ENCODE peak calls at places on chromosomes 2 and 18, in six cellular contexts. X is RWPE2, Z is sigmoid colon, S is neural progenitor cell, I is aorta, H is stomach. Y is an unnamed sample.

GRCh38 chr2:72145658-72146329 is 1.9 kb downstream of the CYP26B1 start:
- DNase-seq in H (no peak), X (no peak), I (peak; percentile 57), S (no peak), Z (peak; percentile 57), Y (no peak)

GRCh38 chr18:62182220-62182619 is 4.6 kb downstream of the PIGN start:
- DNase-seq in Z (no peak), X (no peak), H (no peak), S (no peak), I (no peak), Y (no peak)

GRCh38 chr2:36459725-36460137 is 104.2 kb downstream of the CRIM1 start:
- DNase-seq in I (no peak), X (no peak), S (peak; percentile 69), Z (no peak), H (peak; percentile 31), Y (no peak)

GRCh38 chr2:9212010-9212638 is 5.5 kb downstream of the ASAP2 start:
- DNase-seq in X (no peak), Z (no peak), S (no peak), H (peak; percentile 76), I (no peak), Y (no peak)

GRCh38 chr18:30597202-30597601 is 445.3 kb downstream of the DSC3 start:
- DNase-seq in H (no peak), X (no peak), S (no peak), Z (no peak), I (no peak), Y (no peak)

GRCh38 chr2:3594493-3595281 is at the start of gene COLEC11:
- DNase-seq in Z (no peak), S (peak; percentile 70), X (no peak), I (peak; percentile 79), H (no peak), Y (no peak)

GRCh38 chr2:107717666-107718065 is 109.0 kb upstream of the RGPD4 start:
- DNase-seq in X (no peak), H (no peak), S (peak; percentile 59), Z (no peak), I (no peak), Y (no peak)

GRCh38 chr2:105865222-105865913 is 120.7 kb downstream of the NCK2 start:
- DNase-seq in X (no peak), I (no peak), H (no peak), Z (no peak), S (no peak), Y (no peak)

GRCh38 chr2:172806426-172807008 is 70.9 kb downstream of the RAPGEF4 start:
- DNase-seq in Z (no peak), H (no peak), S (peak; percentile 54), X (no peak), I (no peak), Y (no peak)

GRCh38 chr18:59540819-59541218 is 156.4 kb downstream of the CCBE1 start:
- DNase-seq in H (no peak), X (no peak), Z (no peak), S (no peak), I (no peak), Y (no peak)

GRCh38 chr18:59540356-59540755 is 156.9 kb downstream of the CCBE1 start:
- DNase-seq in Z (no peak), H (no peak), I (no peak), X (no peak), S (no peak), Y (no peak)

GRCh38 chr18:59539108-59539507 is 158.1 kb downstream of the CCBE1 start:
- DNase-seq in Z (no peak), I (no peak), H (no peak), X (no peak), S (no peak), Y (no peak)

GRCh38 chr18:59537581-59537980 is 159.6 kb downstream of the CCBE1 start:
- DNase-seq in S (no peak), I (no peak), Z (no peak), X (no peak), H (no peak), Y (no peak)

GRCh38 chr18:59536181-59536580 is 161.0 kb downstream of the CCBE1 start:
- DNase-seq in I (no peak), Z (no peak), H (no peak), X (no peak), S (no peak), Y (no peak)
- H3K4me3 ChIP-seq in I (no peak overlapping the region), Z (no peak overlapping the region), H (no peak overlapping the region), X (no peak overlapping the region), S (no peak overlapping the region), Y (no peak overlapping the region)

GRCh38 chr2:178072000-178072382 is 586 bp downstream of the PDE11A start:
- DNase-seq in H (no peak), I (no peak), X (no peak), Z (no peak), S (no peak), Y (no peak)
- H3K4me3 ChIP-seq in H (no peak overlapping the region), I (no peak overlapping the region), X (no peak overlapping the region), Z (peak overlapping the region; percentile 46), S (peak overlapping the region; percentile 52), Y (peak overlapping the region; percentile 36)

GRCh38 chr2:112480540-112481049 is 1.4 kb upstream of the TTL start:
- DNase-seq in H (no peak), X (no peak), Z (no peak), I (no peak), S (peak; percentile 22), Y (no peak)
- H3K4me3 ChIP-seq in H (peak overlapping the region; percentile 87), X (peak overlapping the region; percentile 89), Z (peak overlapping the region; percentile 71), I (no peak overlapping the region), S (peak overlapping the region; percentile 77), Y (peak overlapping the region; percentile 92)

GRCh38 chr2:150530168-150530567 is 42.7 kb upstream of the RND3 start:
- DNase-seq in Z (no peak), X (no peak), S (no peak), I (no peak), H (no peak), Y (no peak)

GRCh38 chr2:150528861-150529801 is 41.7 kb upstream of the RND3 start:
- DNase-seq in I (no peak), S (peak; percentile 6), H (no peak), Z (no peak), X (no peak), Y (no peak)

GRCh38 chr2:150526827-150527226 is 39.4 kb upstream of the RND3 start:
- DNase-seq in X (peak; percentile 53), I (no peak), Z (no peak), S (no peak), H (no peak), Y (peak; percentile 90)

GRCh38 chr2:150522269-150522668 is 34.8 kb upstream of the RND3 start:
- DNase-seq in X (no peak), H (no peak), I (no peak), S (no peak), Z (no peak), Y (no peak)

DNA sequence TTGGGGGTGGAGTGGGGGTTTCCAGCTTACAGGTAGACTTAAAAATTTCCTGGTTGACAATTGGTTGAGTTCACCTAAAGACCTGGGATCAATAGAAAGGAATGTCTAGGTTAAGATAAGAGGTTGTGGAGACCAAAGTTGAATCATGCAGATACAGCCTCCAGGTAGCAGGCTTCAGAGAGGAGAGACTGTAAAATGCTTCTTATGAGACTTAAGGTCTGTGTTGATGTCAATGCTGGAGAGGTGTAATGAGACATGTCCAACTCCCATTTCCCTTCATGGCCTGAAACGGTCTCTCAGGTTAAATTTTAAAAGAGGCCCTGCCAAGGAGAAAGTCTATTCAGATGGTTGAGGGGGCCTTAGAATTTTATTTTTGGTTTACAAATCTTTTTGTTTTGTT is 38.5 kb upstream of the RND3 start:
- DNase-seq in H (no peak), I (no peak), X (no peak), Z (no peak), S (no peak), Y (no peak)
- H3K4me3 ChIP-seq in H (no peak overlapping the region), I (no peak overlapping the region), X (no peak overlapping the region), Z (no peak overlapping the region), S (no peak overlapping the region), Y (no peak overlapping the region)

DNA sequence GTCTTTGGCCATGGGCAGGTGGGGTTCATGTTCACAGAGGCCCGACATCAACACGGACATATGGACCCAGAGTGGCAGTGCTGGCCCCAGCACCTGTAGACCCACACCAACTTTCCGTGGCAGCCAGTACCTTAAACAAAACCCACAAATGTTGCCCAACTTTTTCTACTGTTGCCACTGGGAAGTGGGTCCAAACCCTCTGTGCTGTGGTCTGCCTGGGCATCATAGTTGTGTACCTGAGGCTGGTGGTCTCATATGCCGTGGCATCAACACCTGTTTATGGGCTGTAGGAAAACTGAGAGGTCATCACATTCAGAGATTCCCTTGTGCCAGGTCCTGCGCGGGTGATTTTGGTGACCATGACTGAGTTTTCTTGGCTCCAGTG is 79.9 kb downstream of the SH3RF3 start:
- DNase-seq in Z (peak; percentile 51), I (no peak), X (no peak), H (no peak), S (no peak), Y (no peak)
- H3K4me3 ChIP-seq in Z (no peak overlapping the region), I (no peak overlapping the region), X (no peak overlapping the region), H (no peak overlapping the region), S (no peak overlapping the region), Y (no peak overlapping the region)

DNA sequence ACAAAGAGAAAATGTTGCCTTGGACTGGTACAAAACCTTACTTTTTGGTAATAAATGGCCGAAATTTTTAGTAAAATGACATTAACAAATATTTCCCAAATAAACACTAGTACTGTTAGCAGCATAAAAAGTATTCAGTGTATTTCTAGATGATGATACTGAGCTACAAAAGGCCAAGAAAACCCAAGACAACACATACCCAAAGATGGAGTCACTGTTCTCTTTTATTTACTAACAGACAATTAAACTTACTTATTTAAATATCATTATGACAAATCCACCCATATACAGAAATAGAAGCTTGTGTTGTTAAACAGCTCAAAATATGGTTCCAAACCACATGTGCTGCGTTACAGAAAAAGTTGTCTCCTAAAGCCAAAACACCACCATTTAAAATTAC is 239.9 kb downstream of the ZEB2 start:
- DNase-seq in S (no peak), X (no peak), I (no peak), Z (no peak), H (no peak), Y (no peak)
- H3K4me3 ChIP-seq in S (no peak overlapping the region), X (no peak overlapping the region), I (no peak overlapping the region), Z (no peak overlapping the region), H (no peak overlapping the region), Y (no peak overlapping the region)